ENCODE peak calls at places on chromosomes 12 and 14, in eight cellular contexts. N is HCT116, Q is body of pancreas, W is K562, O is left lung, B is right lobe of liver, A is aorta, P is Panc1. S is an unnamed sample.

GRCh38 chr14:93195316-93195999 is 10.3 kb downstream of the LYSET start:
- ATAC-seq in N (no peak), Q (no peak), W (no peak), O (peak; percentile 41), B (no peak), A (no peak), P (no peak), S (no peak)

GRCh38 chr14:105466491-105467248 is 8.0 kb upstream of the CRIP2 start:
- ATAC-seq in N (no peak), Q (no peak), W (no peak), O (no peak), B (no peak), A (no peak), P (no peak), S (no peak)

GRCh38 chr12:42923564-42923963 is 334.0 kb upstream of the PRICKLE1 start:
- ATAC-seq in N (no peak), Q (no peak), W (no peak), O (no peak), B (no peak), A (no peak), P (no peak), S (no peak)

GRCh38 chr14:101636081-101636560 is 74.8 kb downstream of the DIO3 start:
- ATAC-seq in N (no peak), Q (no peak), W (no peak), O (no peak), B (no peak), A (no peak), P (no peak), S (no peak)

GRCh38 chr12:65313704-65314317 is 35.3 kb downstream of the MSRB3 start:
- ATAC-seq in N (peak; percentile 58), Q (no peak), W (no peak), O (no peak), B (peak; percentile 53), A (no peak), P (no peak), S (no peak)

GRCh38 chr12:51771008-51771407 is 77.5 kb downstream of the FIGNL2 start:
- ATAC-seq in N (no peak), Q (no peak), W (no peak), O (peak; percentile 53), B (peak; percentile 11), A (no peak), P (no peak), S (no peak)

GRCh38 chr12:97536353-97536752 is 73.7 kb downstream of the RMST start:
- ATAC-seq in N (no peak), Q (no peak), W (no peak), O (peak; percentile 36), B (no peak), A (no peak), P (no peak), S (no peak)

GRCh38 chr12:65364021-65364420 is 85.5 kb downstream of the MSRB3 start:
- ATAC-seq in N (no peak), Q (no peak), W (no peak), O (no peak), B (no peak), A (no peak), P (no peak), S (no peak)

GRCh38 chr12:92362109-92362508 is 216.5 kb upstream of the BTG1 start:
- ATAC-seq in N (no peak), Q (no peak), W (no peak), O (no peak), B (no peak), A (no peak), P (no peak), S (no peak)

DNA sequence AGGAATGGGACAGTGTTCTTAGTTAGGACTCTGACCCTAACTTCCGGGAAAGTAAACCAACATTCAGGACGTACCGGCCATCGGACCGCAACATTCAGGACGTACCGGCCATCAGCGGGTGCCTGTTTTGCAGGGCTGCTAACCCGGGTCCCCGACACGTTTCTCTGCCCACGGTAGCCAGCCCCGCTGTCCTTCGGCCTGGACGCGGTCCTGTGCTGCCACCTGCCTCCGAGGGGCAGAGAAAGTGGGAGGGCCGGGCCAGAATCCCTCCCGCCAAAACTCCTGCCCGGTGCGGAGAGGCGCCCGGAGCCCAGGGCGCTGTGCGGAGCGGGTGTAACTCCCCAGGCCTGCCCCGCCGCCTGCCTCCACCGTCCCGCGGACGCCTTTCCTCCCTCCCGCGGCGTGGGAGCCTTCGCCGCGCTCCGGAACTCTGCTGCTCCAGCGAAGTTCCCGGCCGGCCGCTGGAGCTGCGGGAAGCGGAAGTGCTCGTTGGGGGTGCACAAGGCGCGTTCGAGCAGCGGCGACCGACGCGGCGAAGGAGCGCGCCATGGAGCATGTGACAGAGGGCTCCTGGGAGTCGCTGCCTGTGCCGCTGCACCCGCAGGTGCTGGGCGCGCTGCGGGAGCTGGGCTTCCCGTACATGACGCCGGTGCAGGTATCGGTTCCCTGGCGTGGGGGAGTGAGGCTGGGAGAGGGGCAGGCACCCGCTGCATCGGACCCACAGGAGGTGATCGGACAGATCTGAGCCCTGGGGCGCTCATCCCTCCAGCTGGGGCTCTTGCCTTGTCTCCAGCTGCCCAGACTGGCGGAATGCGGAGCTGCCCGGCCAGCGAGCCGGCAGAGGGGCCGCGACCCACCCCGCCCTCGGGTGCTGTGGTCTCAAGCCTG is at the start of gene DDX55:
- ATAC-seq in N (peak; percentile 90), Q (peak; percentile 96), W (peak; percentile 94), O (peak; percentile 99), B (peak; percentile 97), A (peak; percentile 96), P (peak; percentile 96), S (peak; percentile 94)
- H3K27ac ChIP-seq in N (peak within 1 kb of the TSS; percentile 76), Q (peak within 1 kb of the TSS; percentile 63), W (peak within 1 kb of the TSS; percentile 94), O (peak within 1 kb of the TSS; percentile 82), B (peak within 1 kb of the TSS; percentile 44), A (peak within 1 kb of the TSS; percentile 69), P (peak within 1 kb of the TSS; percentile 95), S (peak within 1 kb of the TSS; percentile 19)

DNA sequence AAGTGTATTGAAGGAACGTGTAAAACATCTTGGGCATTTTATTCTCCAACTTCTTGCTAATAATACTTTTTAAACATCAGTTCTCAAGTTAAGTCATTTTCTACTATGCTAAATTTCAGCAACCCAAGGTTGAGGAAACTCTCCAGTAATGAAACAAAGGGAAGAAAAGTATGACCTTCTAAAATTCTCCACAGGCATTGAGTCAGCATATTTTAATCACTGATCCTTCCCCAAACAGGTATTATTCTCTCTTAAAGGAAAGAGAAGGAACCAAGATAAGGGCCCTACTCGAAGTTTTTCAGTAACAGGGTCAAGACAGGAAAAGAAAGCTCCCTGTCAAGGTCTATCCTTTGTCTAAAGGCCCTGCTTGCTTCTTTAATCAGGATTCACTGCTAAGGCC is 3.0 kb downstream of the KICS2 start:
- ATAC-seq in N (no peak), Q (no peak), W (peak; percentile 28), O (no peak), B (no peak), A (no peak), P (no peak), S (no peak)
- H3K4me3 ChIP-seq in N (no peak overlapping the region), Q (no peak overlapping the region), W (peak overlapping the region; percentile 9), O (no peak overlapping the region), B (no peak overlapping the region), A (no peak overlapping the region), P (peak overlapping the region; percentile 11), S (no peak overlapping the region)

GRCh38 chr14:90758959-90759358 is 57.3 kb downstream of the TTC7B start:
- ATAC-seq in N (no peak), Q (no peak), W (peak; percentile 9), O (peak; percentile 42), B (peak; percentile 58), A (peak; percentile 85), P (peak; percentile 10), S (peak; percentile 68)
- H3K27ac ChIP-seq in N (peak overlapping the region; percentile 48), Q (peak overlapping the region; percentile 67), W (peak overlapping the region; percentile 87), O (peak overlapping the region; percentile 79), B (peak overlapping the region; percentile 74), A (peak overlapping the region; percentile 89), P (peak overlapping the region; percentile 87), S (peak overlapping the region; percentile 92)

GRCh38 chr12:28316067-28316466 is 125.8 kb downstream of the CCDC91 start:
- ATAC-seq in N (no peak), Q (no peak), W (no peak), O (no peak), B (no peak), A (no peak), P (no peak), S (no peak)
- H3K4me3 ChIP-seq in N (no peak overlapping the region), Q (no peak overlapping the region), W (no peak overlapping the region), O (no peak overlapping the region), B (no peak overlapping the region), A (no peak overlapping the region), P (no peak overlapping the region), S (no peak overlapping the region)

S was measured in gastroesophageal sphincter.